ENCODE peak calls at places on chromosomes 3 and 15, in ten cellular contexts. S, U, O, N, X, D, L, V, B and T are unnamed samples. For H3K4me1 and H3K27me3, the result is how much of the 10 kb centered on the place peaks cover.

GRCh38 chr3:117692416-117692995 is 982.9 kb downstream of the TUSC7 start:
- DNase-seq in O (no peak), S (no peak), B (no peak), U (peak), D (no peak), X (peak), L (peak), V (peak), N (no peak), T (no peak)

GRCh38 chr3:23159929-23160328 is 43.2 kb upstream of the UBE2E2 start:
- DNase-seq in N (no peak), V (peak), L (peak), O (no peak), S (no peak), D (no peak), B (no peak), U (no peak), X (peak), T (no peak)

GRCh38 chr3:62109534-62109933 is 263.8 kb downstream of the FEZF2 start:
- DNase-seq in N (no peak), S (no peak), O (peak), V (peak), X (no peak), L (peak), D (peak), B (no peak), U (peak), T (peak)

GRCh38 chr3:120622457-120622856 is 26.3 kb downstream of the NDUFB4 start:
- DNase-seq in S (no peak), L (no peak), O (no peak), U (no peak), V (no peak), D (no peak), X (no peak), B (no peak), N (no peak), T (no peak)

GRCh38 chr3:172354931-172355499 is 93.2 kb downstream of the GHSR start:
- DNase-seq in B (no peak), O (no peak), N (no peak), V (no peak), X (no peak), L (no peak), S (no peak), D (no peak), U (no peak), T (no peak)

GRCh38 chr3:185207931-185208746 is 45.7 kb downstream of the EHHADH start:
- DNase-seq in L (peak), X (peak), B (no peak), D (no peak), O (no peak), U (no peak), S (no peak), N (no peak), V (peak), T (no peak)

GRCh38 chr3:86814918-86815655 is 175.9 kb downstream of the VGLL3 start:
- DNase-seq in B (no peak), N (no peak), V (peak), L (peak), U (peak), O (no peak), D (no peak), X (peak), S (no peak), T (no peak)

GRCh38 chr15:89677381-89677780 is 1.8 kb downstream of the PLIN1 start:
- DNase-seq in V (no peak), L (no peak), U (no peak), X (no peak), O (no peak), B (no peak), S (no peak), N (no peak), D (no peak), T (no peak)

GRCh38 chr3:180970931-180971330 is 18.6 kb downstream of the DNAJC19 start:
- DNase-seq in U (no peak), D (no peak), X (no peak), S (no peak), B (no peak), L (no peak), N (no peak), V (no peak), O (no peak), T (no peak)

GRCh38 chr3:62051506-62051905 is 321.8 kb downstream of the FEZF2 start:
- DNase-seq in L (peak), N (peak), X (no peak), U (peak), O (peak), D (peak), V (peak), S (no peak), B (peak), T (no peak)

GRCh38 chr3:185677146-185677829 is 91.2 kb downstream of the SENP2 start:
- DNase-seq in U (peak), V (peak), X (peak), D (peak), L (peak), O (peak), N (no peak), S (no peak), B (no peak), T (no peak)

GRCh38 chr15:75195122-75195765 is 6.4 kb upstream of the C15orf39 start:
- DNase-seq in N (peak), D (no peak), O (peak), L (peak), V (no peak), B (peak), U (peak), X (no peak), S (no peak), T (no peak)

GRCh38 chr3:55490194-55490913 is 3.2 kb upstream of the WNT5A start:
- DNase-seq in X (peak), U (peak), B (no peak), V (no peak), D (no peak), L (no peak), S (no peak), N (no peak), O (no peak), T (no peak)

GRCh38 chr3:119639494-119640350 is 20.7 kb downstream of the POPDC2 start:
- DNase-seq in D (no peak), O (no peak), N (no peak), S (no peak), V (peak), U (no peak), X (no peak), B (no peak), L (no peak), T (no peak)

GRCh38 chr15:68639926-68640600 is 61.3 kb downstream of the CORO2B start:
- DNase-seq in L (peak), X (peak), S (peak), V (peak), O (no peak), U (no peak), N (no peak), D (no peak), B (peak), T (no peak)

GRCh38 chr15:68638953-68639500 is 60.2 kb downstream of the CORO2B start:
- DNase-seq in U (no peak), V (peak), L (peak), D (no peak), O (no peak), X (no peak), B (no peak), N (no peak), S (peak), T (no peak)

GRCh38 chr15:68635142-68635541 is 56.3 kb downstream of the CORO2B start:
- DNase-seq in N (no peak), B (no peak), S (no peak), L (no peak), X (no peak), D (no peak), V (peak), U (no peak), O (no peak), T (no peak)

GRCh38 chr15:68636256-68636655 is 57.5 kb downstream of the CORO2B start:
- DNase-seq in D (no peak), N (no peak), S (no peak), U (no peak), O (no peak), L (no peak), B (no peak), V (no peak), X (no peak), T (no peak)

GRCh38 chr15:68637755-68638405 is 59.1 kb downstream of the CORO2B start:
- DNase-seq in U (no peak), N (peak), L (no peak), D (no peak), X (no peak), B (no peak), O (no peak), S (peak), V (peak), T (peak)
- H3K4me1 ChIP-seq in U (under half), N (under half), L (half or more), D (under half), X (under half), B (under half), O (under half), S (under half), V (half or more), T (under half)

GRCh38 chr15:98421419-98422085 is 226.8 kb upstream of the IGF1R start:
- DNase-seq in V (peak), D (peak), O (peak), N (peak), L (peak), S (peak), X (peak), U (peak), B (peak), T (peak)

GRCh38 chr15:98425173-98425572 is 223.2 kb upstream of the IGF1R start:
- DNase-seq in S (no peak), O (no peak), D (no peak), X (no peak), U (no peak), L (no peak), N (no peak), B (no peak), V (no peak), T (no peak)

GRCh38 chr15:98419173-98419814 is 229.0 kb upstream of the IGF1R start:
- DNase-seq in B (no peak), L (no peak), S (no peak), V (no peak), U (no peak), N (no peak), X (no peak), D (no peak), O (no peak), T (no peak)

GRCh38 chr15:98420837-98421236 is 227.5 kb upstream of the IGF1R start:
- DNase-seq in X (no peak), V (peak), D (no peak), O (no peak), L (no peak), B (no peak), S (no peak), U (peak), N (no peak), T (peak)

DNA sequence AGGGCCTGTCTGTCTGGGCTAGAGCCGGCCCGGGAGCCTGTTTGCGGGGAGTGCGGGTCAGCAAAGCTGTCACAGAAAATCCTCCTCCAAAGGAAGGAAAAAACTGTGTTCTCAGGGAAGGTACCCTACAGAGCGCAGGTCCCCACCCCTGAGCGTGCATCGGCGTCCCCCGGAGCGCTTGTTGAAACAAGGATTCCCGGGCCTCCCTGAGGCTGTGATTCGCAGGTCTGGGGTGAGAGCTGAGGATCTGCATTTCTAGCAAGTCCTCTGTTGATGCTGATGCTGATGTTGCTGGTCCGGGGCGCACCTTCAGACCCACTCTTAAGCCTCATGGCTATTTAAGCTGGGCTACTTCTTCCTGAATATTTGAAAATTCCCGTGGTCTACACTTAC is 226.3 kb upstream of the IGF1R start:
- DNase-seq in S (no peak), L (no peak), V (no peak), O (no peak), X (no peak), B (no peak), D (no peak), N (no peak), U (no peak), T (no peak)
- H3K27me3 ChIP-seq in S (under half), L (under half), V (under half), O (under half), X (half or more), B (under half), D (half or more), N (under half), U (under half), T (under half)

GRCh38 chr15:25065876-25066275 is 111.1 kb downstream of the SNRPN start:
- DNase-seq in O (no peak), D (no peak), S (peak), U (no peak), N (no peak), B (no peak), L (no peak), X (no peak), V (no peak), T (no peak)
- H3K4me3 ChIP-seq in O (no peak), D (no peak), S (no peak), U (no peak), N (no peak), B (no peak), L (no peak), X (no peak), V (no peak), T (no peak)

DNA sequence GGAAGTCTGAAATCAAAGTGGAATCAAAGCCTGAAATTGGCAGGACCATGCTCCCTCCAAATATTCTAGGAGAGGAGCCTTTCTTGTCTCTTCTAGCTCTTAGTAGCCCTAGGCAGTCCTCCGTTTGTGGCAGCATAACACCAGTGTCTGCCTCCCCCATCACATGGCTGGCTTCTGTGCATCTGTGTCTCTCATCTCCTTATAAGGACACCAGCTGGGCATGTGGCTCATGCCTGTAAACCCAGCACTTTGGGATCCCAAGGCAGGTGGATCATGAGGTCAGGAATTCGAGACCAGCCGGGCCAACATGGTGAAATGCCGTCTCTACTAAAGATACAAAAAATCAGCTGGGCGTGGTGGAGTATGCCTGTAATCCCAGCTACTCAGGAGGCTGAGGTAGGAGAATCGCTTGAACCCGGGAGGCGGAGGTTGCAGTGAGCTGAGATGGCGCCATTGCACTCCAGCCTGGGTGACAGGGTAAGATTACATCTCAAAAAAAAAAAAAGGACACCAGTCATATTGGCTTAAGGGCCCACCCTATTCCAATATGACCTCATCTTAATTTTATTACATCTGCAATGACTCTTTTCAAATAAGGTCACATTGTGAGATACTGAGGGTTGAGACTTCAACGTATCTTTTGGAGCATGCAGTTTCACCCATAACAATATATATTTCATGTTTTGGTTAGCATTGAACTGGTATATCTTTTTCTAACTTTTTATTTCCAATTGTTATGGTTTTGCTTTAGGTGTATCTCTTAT is 148.0 kb upstream of the TPM1 start:
- DNase-seq in N (no peak), V (no peak), S (no peak), U (no peak), L (peak), D (no peak), O (no peak), B (no peak), X (peak), T (no peak)
- H3K4me1 ChIP-seq in N (under half), V (under half), S (half or more), U (under half), L (under half), D (half or more), O (under half), B (under half), X (half or more), T (under half)

GRCh38 chr15:59996498-59997041 is 7.5 kb upstream of the FOXB1 start:
- DNase-seq in S (no peak), B (no peak), O (peak), V (no peak), L (no peak), D (no peak), X (no peak), U (peak), N (no peak), T (no peak)
- H3K27me3 ChIP-seq in S (half or more), B (under half), O (half or more), V (half or more), L (half or more), D (under half), X (half or more), U (under half), N (half or more), T (under half)

GRCh38 chr3:89654031-89654430 is 546.6 kb downstream of the EPHA3 start:
- DNase-seq in B (no peak), N (no peak), S (no peak), L (no peak), O (no peak), X (no peak), D (no peak), U (no peak), V (no peak), T (no peak)

GRCh38 chr3:89649431-89649830 is 542.0 kb downstream of the EPHA3 start:
- DNase-seq in D (no peak), U (no peak), N (no peak), V (no peak), S (no peak), O (no peak), L (no peak), B (no peak), X (peak), T (no peak)
- H3K4me3 ChIP-seq in D (no peak), U (no peak), N (no peak), V (no peak), S (no peak), O (no peak), L (no peak), B (no peak), X (no peak), T (no peak)

GRCh38 chr3:168091961-168092360 is 3.8 kb downstream of the GOLIM4 start:
- DNase-seq in U (no peak), V (no peak), L (no peak), X (no peak), D (no peak), O (no peak), N (no peak), B (no peak), S (no peak), T (no peak)
- H3K4me1 ChIP-seq in U (half or more), V (half or more), L (under half), X (under half), D (under half), O (under half), N (under half), B (under half), S (half or more), T (under half)